ENCODE peak calls at places on chromosomes 16 and 17, in eight cellular contexts. J, M, P, I, S, Z, U and W are unnamed samples.

GRCh38 chr17:2776589-2777241 is 19.5 kb upstream of the RAP1GAP2 start:
- DNase-seq in J (no peak), M (no peak), P (no peak), I (peak), S (no peak), Z (no peak), U (no peak), W (no peak)

GRCh38 chr17:72004476-72005331 is 116.1 kb upstream of the SOX9 start:
- DNase-seq in J (no peak), M (no peak), P (no peak), I (no peak), S (no peak), Z (no peak), U (no peak), W (no peak)

GRCh38 chr17:8038954-8039610 is at the start of gene ALOX15B:
- DNase-seq in J (peak), M (no peak), P (no peak), I (peak), S (no peak), Z (no peak), U (no peak), W (no peak)

GRCh38 chr16:671353-672131 is 3.6 kb downstream of the RHOT2 start:
- DNase-seq in J (no peak), M (no peak), P (no peak), I (no peak), S (no peak), Z (no peak), U (no peak), W (no peak)

GRCh38 chr17:152860-153420 is 15.6 kb downstream of the SCGB1C2 start:
- DNase-seq in J (peak), M (no peak), P (no peak), I (no peak), S (no peak), Z (no peak), U (no peak), W (no peak)

GRCh38 chr16:67807148-67807682 is 526 bp downstream of the TSNAXIP1 start:
- DNase-seq in J (no peak), M (no peak), P (no peak), I (no peak), S (no peak), Z (no peak), U (no peak), W (no peak)

GRCh38 chr17:78276499-78276898 is 45.1 kb downstream of the TMEM235 start:
- DNase-seq in J (no peak), M (no peak), P (no peak), I (no peak), S (no peak), Z (no peak), U (no peak), W (no peak)

GRCh38 chr16:87847785-87848675 is 21.3 kb downstream of the SLC7A5 start:
- DNase-seq in J (no peak), M (no peak), P (no peak), I (no peak), S (no peak), Z (no peak), U (no peak), W (no peak)

GRCh38 chr16:1210461-1210860 is 14.6 kb downstream of the TPSG1 start:
- DNase-seq in J (no peak), M (no peak), P (no peak), I (no peak), S (no peak), Z (no peak), U (no peak), W (no peak)

GRCh38 chr17:75679706-75680201 is 12.6 kb downstream of the SAP30BP start:
- DNase-seq in J (no peak), M (no peak), P (peak), I (no peak), S (peak), Z (no peak), U (no peak), W (no peak)
- TF ChIP-seq CTCF in J (no peak), M (no peak), P (peak), I (no peak), S (peak), Z (peak), U (no peak), W (peak)

GRCh38 chr17:37648555-37648954 is 5.3 kb upstream of the DDX52 start:
- DNase-seq in J (no peak), M (peak), P (no peak), I (no peak), S (peak), Z (no peak), U (no peak), W (no peak)

GRCh38 chr17:37651846-37652245 is 8.6 kb upstream of the DDX52 start:
- DNase-seq in J (no peak), M (no peak), P (no peak), I (no peak), S (no peak), Z (no peak), U (no peak), W (no peak)

DNA sequence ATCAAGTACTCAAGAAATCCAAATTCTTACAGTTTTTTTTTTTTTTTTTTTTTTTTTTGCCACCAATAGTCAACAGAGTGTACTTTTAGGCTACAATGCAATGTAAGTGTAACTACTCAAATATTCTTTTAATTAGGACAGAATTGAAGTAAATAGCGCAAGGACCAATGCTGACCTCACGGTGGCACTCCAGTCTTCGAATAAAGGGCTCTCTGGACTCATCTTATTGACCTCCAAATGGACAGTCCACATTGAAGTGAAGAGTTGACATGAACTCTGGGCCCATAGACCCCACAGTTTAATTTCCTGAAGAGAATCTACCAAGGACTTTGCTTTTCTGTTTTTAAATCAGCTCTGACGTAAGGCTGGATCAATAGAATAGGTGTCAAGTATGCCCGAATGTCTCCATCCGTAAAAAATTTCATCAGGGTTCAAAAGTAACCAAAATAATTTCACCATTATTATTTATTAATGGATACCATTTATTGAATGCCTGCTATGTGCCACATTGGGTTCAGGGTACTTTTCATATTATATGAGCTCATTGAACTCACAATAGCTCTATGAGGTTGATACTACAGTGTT is 7.3 kb upstream of the DDX52 start:
- DNase-seq in J (no peak), M (peak), P (peak), I (peak), S (peak), Z (no peak), U (no peak), W (no peak)
- TF ChIP-seq CTCF in J (no peak), M (peak), P (peak), I (peak), S (peak), Z (no peak), U (peak), W (peak)

GRCh38 chr17:51103050-51103449 is 17.6 kb downstream of the SPAG9 start:
- DNase-seq in J (no peak), M (no peak), P (no peak), I (no peak), S (no peak), Z (no peak), U (no peak), W (no peak)
- TF ChIP-seq CTCF in J (no peak), M (no peak), P (no peak), I (no peak), S (no peak), Z (no peak), U (no peak), W (no peak)

GRCh38 chr17:28575126-28575795 is 1.4 kb downstream of the ALDOC start:
- DNase-seq in J (no peak), M (no peak), P (no peak), I (peak), S (no peak), Z (peak), U (no peak), W (no peak)
- TF ChIP-seq CTCF in J (no peak), M (no peak), P (no peak), I (no peak), S (no peak), Z (no peak), U (no peak), W (no peak)

GRCh38 chr17:6639014-6639650 is 1.4 kb downstream of the KIAA0753 start:
- DNase-seq in J (no peak), M (no peak), P (no peak), I (peak), S (no peak), Z (no peak), U (no peak), W (no peak)

GRCh38 chr17:6639651-6640535 is 618 bp downstream of the KIAA0753 start:
- DNase-seq in J (peak), M (peak), P (peak), I (peak), S (peak), Z (no peak), U (no peak), W (peak)

GRCh38 chr17:6642592-6642991 is 1.7 kb downstream of the TXNDC17 start:
- DNase-seq in J (no peak), M (no peak), P (no peak), I (no peak), S (no peak), Z (no peak), U (no peak), W (no peak)

GRCh38 chr17:6641374-6641818 is 536 bp downstream of the TXNDC17 start:
- DNase-seq in J (no peak), M (peak), P (no peak), I (no peak), S (no peak), Z (no peak), U (no peak), W (no peak)

GRCh38 chr17:6640536-6641373 is at the start of the genes KIAA0753 and TXNDC17:
- DNase-seq in J (peak), M (peak), P (peak), I (peak), S (peak), Z (peak), U (peak), W (peak)
- TF ChIP-seq CTCF in J (no peak), M (no peak), P (no peak), I (no peak), S (no peak), Z (no peak), U (no peak), W (no peak)

GRCh38 chr17:28993645-28994426 is 12.0 kb downstream of the SEZ6 start:
- DNase-seq in J (no peak), M (no peak), P (no peak), I (no peak), S (no peak), Z (no peak), U (no peak), W (no peak)

GRCh38 chr17:28992202-28992601 is 13.6 kb downstream of the SEZ6 start:
- DNase-seq in J (no peak), M (no peak), P (no peak), I (no peak), S (no peak), Z (no peak), U (no peak), W (no peak)

GRCh38 chr17:28996554-28997096 is 9.2 kb downstream of the SEZ6 start:
- DNase-seq in J (no peak), M (no peak), P (no peak), I (no peak), S (no peak), Z (no peak), U (no peak), W (no peak)

GRCh38 chr17:28991779-28992178 is 14.1 kb downstream of the SEZ6 start:
- DNase-seq in J (no peak), M (no peak), P (no peak), I (no peak), S (no peak), Z (no peak), U (no peak), W (no peak)

DNA sequence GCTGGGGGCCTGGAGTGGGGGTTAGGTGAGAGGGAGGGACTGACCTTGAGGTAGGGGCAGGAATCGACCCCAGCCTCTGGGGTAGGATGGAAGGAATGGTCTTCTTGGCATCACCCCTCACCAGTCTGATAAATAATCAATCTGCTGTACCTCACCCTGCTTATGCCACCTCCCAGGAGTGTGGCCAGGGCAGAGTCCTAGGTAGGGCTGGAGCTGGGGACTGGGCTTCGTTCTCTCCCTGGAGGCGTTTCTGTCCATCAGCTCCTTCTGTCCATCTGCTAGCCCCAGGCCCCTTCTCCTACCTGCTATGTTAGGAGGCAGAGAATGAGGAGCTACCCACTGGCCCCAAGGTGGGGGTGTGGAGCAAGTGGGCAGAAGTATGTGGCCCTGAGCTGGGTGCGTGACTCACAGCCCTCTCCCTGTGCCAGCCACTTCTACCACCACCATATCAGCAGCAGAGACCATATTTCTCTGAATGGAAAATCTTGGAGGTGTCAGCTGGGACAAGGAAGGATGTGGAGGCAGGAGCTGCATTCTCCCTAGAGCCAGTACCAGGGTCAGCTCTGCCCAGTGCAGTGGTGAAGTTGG is 12.7 kb downstream of the SEZ6 start:
- DNase-seq in J (no peak), M (no peak), P (no peak), I (no peak), S (no peak), Z (no peak), U (no peak), W (no peak)
- TF ChIP-seq CTCF in J (no peak), M (no peak), P (no peak), I (no peak), S (no peak), Z (no peak), U (no peak), W (no peak)

DNA sequence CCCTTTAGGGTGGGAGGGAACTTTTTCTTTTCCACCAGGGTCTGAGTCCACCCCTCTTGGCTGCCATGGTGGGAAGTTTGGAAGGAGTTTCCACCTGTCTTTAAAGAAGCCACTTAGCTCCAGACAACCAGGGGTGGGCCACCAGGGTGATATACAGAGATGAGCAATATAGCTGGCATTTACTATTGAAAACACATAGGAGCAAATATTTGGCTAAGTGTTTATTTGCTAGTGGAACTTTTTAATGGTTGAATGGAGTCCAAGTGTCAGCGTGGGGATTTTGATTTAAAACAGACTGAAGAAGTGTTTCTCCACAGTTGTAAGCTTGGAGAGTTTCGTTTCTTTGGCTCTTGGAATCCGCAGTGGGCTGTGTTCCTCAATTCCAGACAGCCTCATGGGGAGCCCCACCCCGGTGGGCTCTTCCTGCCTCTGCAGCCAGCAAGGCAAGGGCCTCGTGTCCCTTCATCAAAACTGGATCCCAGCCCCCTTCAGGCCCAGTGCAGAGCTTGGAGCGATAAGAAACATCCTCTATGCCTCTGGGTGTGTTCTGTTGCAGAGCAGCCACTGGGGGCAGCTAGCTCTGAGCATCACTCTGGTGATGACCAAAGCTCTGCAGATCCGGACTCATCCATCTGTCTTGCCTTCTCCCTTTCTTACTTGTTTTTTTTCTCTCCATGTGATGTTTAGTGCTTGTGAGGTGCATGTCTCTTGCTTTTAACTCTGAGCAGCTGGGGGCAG is 36.1 kb downstream of the NOG start:
- DNase-seq in J (no peak), M (peak), P (peak), I (peak), S (peak), Z (no peak), U (no peak), W (no peak)
- TF ChIP-seq CTCF in J (no peak), M (peak), P (peak), I (no peak), S (peak), Z (no peak), U (peak), W (peak)

GRCh38 chr17:44901323-44901965 is 2.2 kb upstream of the EFTUD2 start:
- DNase-seq in J (peak), M (peak), P (peak), I (no peak), S (peak), Z (no peak), U (no peak), W (no peak)
- TF ChIP-seq CTCF in J (no peak), M (peak), P (no peak), I (no peak), S (peak), Z (no peak), U (no peak), W (peak)